ENCODE peak calls at places on chromosome 13, in nine cellular contexts. U, H, T, W, P, B, X, Z and I are unnamed samples.

GRCh38 chr13:80883545-80883944 is 542.6 kb upstream of the SPRY2 start:
- DNase-seq in H (no peak), X (no peak), P (no peak), B (no peak), U (no peak), W (no peak), T (no peak), Z (no peak), I (no peak)

GRCh38 chr13:97212540-97213146 is 9.5 kb upstream of the MBNL2 start:
- DNase-seq in H (no peak), T (no peak), B (peak), U (peak), W (no peak), Z (peak), P (peak), X (peak), I (no peak)

GRCh38 chr13:104006625-104007061 is 940.4 kb upstream of the SLC10A2 start:
- DNase-seq in Z (no peak), X (no peak), B (no peak), T (no peak), P (no peak), H (no peak), W (no peak), U (no peak), I (no peak)

GRCh38 chr13:32829676-32830091 is 186.5 kb upstream of the KL start:
- DNase-seq in H (no peak), B (peak), X (no peak), T (no peak), W (no peak), P (peak), U (peak), Z (no peak), I (no peak)

GRCh38 chr13:73777134-73777533 is 357.1 kb downstream of the KLF12 start:
- DNase-seq in W (no peak), U (no peak), B (no peak), T (no peak), P (no peak), H (no peak), X (no peak), Z (no peak), I (no peak)

GRCh38 chr13:35566340-35566739 is 89.9 kb upstream of the MAB21L1 start:
- DNase-seq in W (no peak), H (no peak), U (no peak), X (no peak), Z (no peak), T (no peak), P (no peak), B (no peak), I (no peak)

GRCh38 chr13:27917121-27917947 is 2.5 kb upstream of the PDX1 start:
- DNase-seq in B (no peak), X (peak), U (no peak), W (no peak), T (no peak), P (peak), H (no peak), Z (peak), I (no peak)

GRCh38 chr13:95833713-95834112 is 156.8 kb downstream of the DNAJC3 start:
- DNase-seq in U (peak), B (no peak), T (no peak), W (no peak), H (no peak), X (no peak), P (no peak), Z (no peak), I (no peak)

GRCh38 chr13:33076451-33076992 is 60.3 kb downstream of the KL start:
- DNase-seq in H (no peak), B (no peak), W (no peak), T (no peak), U (no peak), X (no peak), Z (no peak), P (no peak), I (no peak)

GRCh38 chr13:109336730-109337129 is 449.7 kb downstream of the IRS2 start:
- DNase-seq in B (peak), W (no peak), X (no peak), U (peak), H (no peak), P (no peak), Z (no peak), T (no peak), I (no peak)

GRCh38 chr13:43799191-43799590 is 12.4 kb upstream of the ENOX1 start:
- DNase-seq in P (no peak), U (no peak), H (no peak), W (no peak), T (no peak), X (no peak), B (no peak), Z (no peak), I (no peak)

GRCh38 chr13:42997381-42997780 is 5.3 kb upstream of the EPSTI1 start:
- DNase-seq in H (no peak), T (no peak), W (no peak), X (no peak), Z (no peak), P (no peak), B (peak), U (no peak), I (no peak)

GRCh38 chr13:110471833-110472162 is 89.7 kb downstream of the RAB20 start:
- DNase-seq in B (peak), U (peak), H (no peak), X (no peak), W (peak), T (peak), Z (no peak), P (no peak), I (no peak)

GRCh38 chr13:65653548-65654078 is 1576.5 kb downstream of the PCDH9 start:
- DNase-seq in T (no peak), X (peak), P (no peak), W (no peak), H (no peak), U (peak), Z (no peak), B (no peak), I (no peak)

GRCh38 chr13:109794095-109794494 is 7.7 kb upstream of the IRS2 start:
- DNase-seq in T (no peak), B (no peak), X (no peak), U (peak), W (no peak), P (no peak), H (no peak), Z (peak), I (no peak)

GRCh38 chr13:81610613-81611012 is 1269.7 kb upstream of the SPRY2 start:
- DNase-seq in H (no peak), B (no peak), U (no peak), Z (no peak), P (no peak), T (no peak), X (no peak), W (no peak), I (no peak)

GRCh38 chr13:26280295-26280694 is 26.4 kb downstream of the CDK8 start:
- DNase-seq in X (no peak), H (no peak), P (no peak), B (peak), T (no peak), U (no peak), W (no peak), Z (no peak), I (no peak)

GRCh38 chr13:29922281-29922821 is 71.9 kb upstream of the UBL3 start:
- DNase-seq in X (no peak), W (no peak), H (no peak), T (no peak), B (no peak), U (no peak), Z (no peak), P (no peak), I (no peak)

GRCh38 chr13:45670481-45670880 is 31.6 kb upstream of the CBY2 start:
- DNase-seq in H (no peak), T (no peak), W (no peak), Z (no peak), P (no peak), U (no peak), X (no peak), B (no peak), I (no peak)

GRCh38 chr13:23510979-23511735 is 59.1 kb upstream of the TNFRSF19 start:
- DNase-seq in H (peak), U (peak), Z (peak), T (no peak), X (peak), P (peak), W (no peak), B (peak), I (no peak)

GRCh38 chr13:25372275-25373081 is 704 bp downstream of the ATP8A2 start:
- DNase-seq in X (peak), W (no peak), T (no peak), U (no peak), Z (peak), B (no peak), P (peak), H (peak), I (no peak)

GRCh38 chr13:85430216-85430615 is 369.0 kb downstream of the SLITRK6 start:
- DNase-seq in T (no peak), H (no peak), Z (no peak), P (no peak), U (no peak), B (no peak), W (no peak), X (no peak), I (no peak)

GRCh38 chr13:39776439-39776838 is 121.0 kb downstream of the COG6 start:
- DNase-seq in X (no peak), B (peak), H (no peak), T (no peak), W (no peak), P (no peak), Z (no peak), U (peak), I (no peak)

GRCh38 chr13:49218493-49219051 is 1.6 kb upstream of the MLNR start:
- DNase-seq in T (no peak), P (peak), B (no peak), U (peak), Z (peak), X (no peak), W (no peak), H (no peak), I (no peak)

GRCh38 chr13:109816112-109816978 is 30.0 kb upstream of the IRS2 start:
- DNase-seq in H (peak), P (no peak), X (no peak), W (no peak), U (no peak), Z (no peak), B (no peak), T (no peak), I (no peak)

GRCh38 chr13:19860884-19861655 is 2.4 kb downstream of the ZMYM5 start:
- DNase-seq in H (no peak), B (peak), P (peak), U (peak), Z (no peak), W (no peak), T (no peak), X (no peak), I (no peak)

GRCh38 chr13:30972888-30973377 is 40.5 kb downstream of the TEX26 start:
- DNase-seq in P (no peak), U (no peak), T (no peak), Z (no peak), X (no peak), W (no peak), B (no peak), H (no peak), I (no peak)

GRCh38 chr13:48431431-48431830 is 18.5 kb upstream of the LPAR6 start:
- DNase-seq in X (no peak), W (no peak), Z (no peak), U (no peak), H (no peak), B (no peak), P (no peak), T (no peak), I (no peak)

GRCh38 chr13:37495046-37495445 is 103.5 kb downstream of the POSTN start:
- DNase-seq in Z (no peak), H (peak), U (no peak), B (peak), P (no peak), T (no peak), X (no peak), W (no peak), I (no peak)

GRCh38 chr13:24306632-24307031 is 2.7 kb upstream of the C1QTNF9 start:
- DNase-seq in Z (no peak), H (no peak), W (no peak), B (peak), U (no peak), X (no peak), T (no peak), P (no peak), I (no peak)

GRCh38 chr13:52141299-52141698 is 12.4 kb upstream of the NEK5 start:
- DNase-seq in H (no peak), T (no peak), Z (no peak), B (no peak), X (no peak), U (peak), W (no peak), P (no peak), I (no peak)

GRCh38 chr13:48096670-48097069 is 1.8 kb upstream of the MED4 start:
- DNase-seq in U (no peak), W (no peak), P (no peak), T (no peak), B (no peak), Z (no peak), H (no peak), X (no peak), I (no peak)

GRCh38 chr13:83716121-83716520 is 166.2 kb downstream of the SLITRK1 start:
- DNase-seq in W (no peak), U (peak), H (no peak), X (no peak), B (no peak), Z (peak), T (no peak), P (no peak), I (no peak)

GRCh38 chr13:111181977-111182376 is 66.9 kb downstream of the ARHGEF7 start:
- DNase-seq in X (no peak), U (no peak), T (no peak), Z (no peak), W (no peak), H (no peak), P (no peak), B (no peak), I (no peak)

GRCh38 chr13:47249296-47249695 is 352.4 kb upstream of the HTR2A start:
- DNase-seq in X (no peak), B (no peak), P (no peak), T (no peak), U (no peak), W (no peak), H (no peak), Z (no peak), I (no peak)

GRCh38 chr13:33312150-33312908 is 26.8 kb upstream of the STARD13 start:
- DNase-seq in U (peak), H (no peak), W (no peak), P (no peak), Z (no peak), B (peak), X (no peak), T (no peak), I (no peak)

GRCh38 chr13:103542648-103543047 is 476.4 kb upstream of the SLC10A2 start:
- DNase-seq in Z (no peak), W (no peak), H (no peak), U (no peak), P (no peak), B (no peak), T (no peak), X (no peak), I (no peak)

GRCh38 chr13:107351305-107351704 is 783.4 kb upstream of the ARGLU1 start:
- DNase-seq in P (peak), X (no peak), T (no peak), W (no peak), U (peak), H (no peak), B (peak), Z (no peak), I (no peak)